ENCODE peak calls at places on chromosomes 2 and 18, in four cellular contexts. Z is mammary epithelial cell, G is kidney, K is NCI-H2107. I is an unnamed sample.

GRCh38 chr18:26089247-26090129 is 925 bp downstream of the SS18 start:
- DNase-seq in Z (peak), G (no peak), K (no peak), I (peak)

GRCh38 chr18:33755918-33756590 is 178.0 kb downstream of the ASXL3 start:
- DNase-seq in Z (peak), G (no peak), K (no peak), I (peak)

GRCh38 chr2:11955883-11956282 is 209.5 kb downstream of the LPIN1 start:
- DNase-seq in Z (no peak), G (no peak), K (no peak), I (no peak)

GRCh38 chr2:109280804-109281203 is 151.8 kb downstream of the SH3RF3 start:
- DNase-seq in Z (no peak), G (no peak), K (no peak), I (no peak)

GRCh38 chr18:32244863-32245262 is 55.0 kb downstream of the MEP1B start:
- DNase-seq in Z (no peak), G (no peak), K (no peak), I (no peak)

GRCh38 chr18:78512080-78512601 is 467.5 kb upstream of the SALL3 start:
- DNase-seq in Z (no peak), G (no peak), K (no peak), I (no peak)

GRCh38 chr18:44840053-44840826 is 159.6 kb downstream of the SETBP1 start:
- DNase-seq in Z (no peak), G (no peak), K (no peak), I (no peak)

GRCh38 chr2:203394519-203395227 is 66.5 kb downstream of the ABI2 start:
- DNase-seq in Z (no peak), G (no peak), K (no peak), I (no peak)

GRCh38 chr2:160687629-160688028 is 194.0 kb upstream of the RBMS1 start:
- DNase-seq in Z (no peak), G (no peak), K (peak), I (no peak)

I was measured in RWPE1.